ENCODE peak calls at places on chromosome 19, in six cellular contexts. One of them, this sample, is unnamed.

GRCh38 chr19:4474504-4475136 is 2.5 kb downstream of the HDGFL2 start:
- DNase-seq in CD8-positive, alpha-beta T cell: no peak
- DNase-seq in upper lobe of right lung: no peak
- DNase-seq in stomach: no peak
- DNase-seq in left ventricle myocardium inferior: no peak
- DNase-seq in BJ: peak; percentile 19
- DNase-seq in this sample: no peak

GRCh38 chr19:17205237-17206140 is 9.7 kb upstream of the USE1 start:
- DNase-seq in CD8-positive, alpha-beta T cell: peak; percentile 59
- DNase-seq in upper lobe of right lung: peak; percentile 86
- DNase-seq in stomach: peak; percentile 84
- DNase-seq in left ventricle myocardium inferior: peak; percentile 47
- DNase-seq in BJ: no peak
- DNase-seq in this sample: no peak

GRCh38 chr19:35811317-35812219 is 1.1 kb downstream of the PRODH2 start:
- DNase-seq in CD8-positive, alpha-beta T cell: no peak
- DNase-seq in upper lobe of right lung: no peak
- DNase-seq in stomach: no peak
- DNase-seq in left ventricle myocardium inferior: no peak
- DNase-seq in BJ: no peak
- DNase-seq in this sample: no peak

GRCh38 chr19:40623403-40624239 is 22.5 kb downstream of the LTBP4 start:
- DNase-seq in CD8-positive, alpha-beta T cell: no peak
- DNase-seq in upper lobe of right lung: peak; percentile 77
- DNase-seq in stomach: no peak
- DNase-seq in left ventricle myocardium inferior: no peak
- DNase-seq in BJ: no peak
- DNase-seq in this sample: peak; percentile 48

GRCh38 chr19:4456843-4457653 is 546 bp downstream of the UBXN6 start:
- DNase-seq in CD8-positive, alpha-beta T cell: peak; percentile 33
- DNase-seq in upper lobe of right lung: no peak
- DNase-seq in stomach: peak; percentile 41
- DNase-seq in left ventricle myocardium inferior: peak; percentile 51
- DNase-seq in BJ: no peak
- DNase-seq in this sample: no peak

GRCh38 chr19:13597625-13598024 is 91.3 kb upstream of the CACNA1A start:
- DNase-seq in CD8-positive, alpha-beta T cell: peak; percentile 42
- DNase-seq in upper lobe of right lung: no peak
- DNase-seq in stomach: peak; percentile 39
- DNase-seq in left ventricle myocardium inferior: no peak
- DNase-seq in BJ: no peak
- DNase-seq in this sample: no peak

GRCh38 chr19:56282809-56283208 is 10.3 kb downstream of the EDDM13 start:
- DNase-seq in CD8-positive, alpha-beta T cell: no peak
- DNase-seq in upper lobe of right lung: no peak
- DNase-seq in stomach: no peak
- DNase-seq in left ventricle myocardium inferior: no peak
- DNase-seq in BJ: no peak
- DNase-seq in this sample: no peak

GRCh38 chr19:44757057-44757734 is 8.7 kb downstream of the BCL3 start:
- DNase-seq in CD8-positive, alpha-beta T cell: no peak
- DNase-seq in upper lobe of right lung: peak; percentile 75
- DNase-seq in stomach: peak; percentile 28
- DNase-seq in left ventricle myocardium inferior: peak; percentile 81
- DNase-seq in BJ: no peak
- DNase-seq in this sample: no peak

GRCh38 chr19:18415177-18415867 is 3.9 kb upstream of the SSBP4 start:
- DNase-seq in CD8-positive, alpha-beta T cell: no peak
- DNase-seq in upper lobe of right lung: peak; percentile 83
- DNase-seq in stomach: no peak
- DNase-seq in left ventricle myocardium inferior: peak; percentile 81
- DNase-seq in BJ: no peak
- DNase-seq in this sample: no peak

GRCh38 chr19:21482863-21483276 is 22.5 kb upstream of the ZNF429 start:
- DNase-seq in CD8-positive, alpha-beta T cell: peak; percentile 68
- DNase-seq in upper lobe of right lung: peak; percentile 83
- DNase-seq in stomach: peak; percentile 63
- DNase-seq in left ventricle myocardium inferior: peak; percentile 63
- DNase-seq in BJ: no peak
- DNase-seq in this sample: peak; percentile 50

GRCh38 chr19:50330365-50331078 is 1.3 kb upstream of the KCNC3 start:
- DNase-seq in CD8-positive, alpha-beta T cell: peak; percentile 83
- DNase-seq in upper lobe of right lung: peak; percentile 95
- DNase-seq in stomach: peak; percentile 78
- DNase-seq in left ventricle myocardium inferior: peak; percentile 83
- DNase-seq in BJ: no peak
- DNase-seq in this sample: peak; percentile 92

GRCh38 chr19:46975011-46975917 is 44.4 kb upstream of the NPAS1 start:
- DNase-seq in CD8-positive, alpha-beta T cell: no peak
- DNase-seq in upper lobe of right lung: no peak
- DNase-seq in stomach: no peak
- DNase-seq in left ventricle myocardium inferior: no peak
- DNase-seq in BJ: no peak
- DNase-seq in this sample: no peak

GRCh38 chr19:5933391-5933998 is 19.4 kb downstream of the CAPS start:
- DNase-seq in CD8-positive, alpha-beta T cell: no peak
- DNase-seq in upper lobe of right lung: no peak
- DNase-seq in stomach: no peak
- DNase-seq in left ventricle myocardium inferior: no peak
- DNase-seq in BJ: no peak
- DNase-seq in this sample: no peak

GRCh38 chr19:42117076-42117475 is 15.2 kb downstream of the POU2F2 start:
- DNase-seq in CD8-positive, alpha-beta T cell: no peak
- DNase-seq in upper lobe of right lung: no peak
- DNase-seq in stomach: no peak
- DNase-seq in left ventricle myocardium inferior: no peak
- DNase-seq in BJ: no peak
- DNase-seq in this sample: no peak

GRCh38 chr19:45526143-45526542 is 18.9 kb downstream of the VASP start:
- DNase-seq in CD8-positive, alpha-beta T cell: no peak
- DNase-seq in upper lobe of right lung: peak; percentile 81
- DNase-seq in stomach: peak; percentile 70
- DNase-seq in left ventricle myocardium inferior: peak; percentile 61
- DNase-seq in BJ: no peak
- DNase-seq in this sample: no peak

GRCh38 chr19:45884682-45885555 is 1.0 kb downstream of the IRF2BP1 start:
- DNase-seq in CD8-positive, alpha-beta T cell: no peak
- DNase-seq in upper lobe of right lung: no peak
- DNase-seq in stomach: peak; percentile 31
- DNase-seq in left ventricle myocardium inferior: no peak
- DNase-seq in BJ: no peak
- DNase-seq in this sample: no peak

GRCh38 chr19:5850743-5851293 is 431 bp downstream of the FUT3 start:
- DNase-seq in CD8-positive, alpha-beta T cell: no peak
- DNase-seq in upper lobe of right lung: peak; percentile 87
- DNase-seq in stomach: peak; percentile 66
- DNase-seq in left ventricle myocardium inferior: no peak
- DNase-seq in BJ: peak; percentile 29
- DNase-seq in this sample: no peak

GRCh38 chr19:44741258-44741731 is 7.2 kb upstream of the BCL3 start:
- DNase-seq in CD8-positive, alpha-beta T cell: no peak
- DNase-seq in upper lobe of right lung: no peak
- DNase-seq in stomach: no peak
- DNase-seq in left ventricle myocardium inferior: no peak
- DNase-seq in BJ: no peak
- DNase-seq in this sample: no peak

GRCh38 chr19:55633866-55634265 is 6.9 kb upstream of the ZNF580 start:
- DNase-seq in CD8-positive, alpha-beta T cell: no peak
- DNase-seq in upper lobe of right lung: no peak
- DNase-seq in stomach: no peak
- DNase-seq in left ventricle myocardium inferior: no peak
- DNase-seq in BJ: no peak
- DNase-seq in this sample: no peak

GRCh38 chr19:42095814-42096230 is 19.9 kb downstream of the ZNF574 start:
- DNase-seq in CD8-positive, alpha-beta T cell: no peak
- DNase-seq in upper lobe of right lung: no peak
- DNase-seq in stomach: no peak
- DNase-seq in left ventricle myocardium inferior: no peak
- DNase-seq in BJ: no peak
- DNase-seq in this sample: no peak

GRCh38 chr19:36113895-36114762 is 546 bp downstream of the POLR2I start:
- DNase-seq in CD8-positive, alpha-beta T cell: peak; percentile 24
- DNase-seq in upper lobe of right lung: no peak
- DNase-seq in stomach: peak; percentile 40
- DNase-seq in left ventricle myocardium inferior: no peak
- DNase-seq in BJ: no peak
- DNase-seq in this sample: no peak

GRCh38 chr19:16920816-16921529 is 32.2 kb downstream of the F2RL3 start:
- DNase-seq in CD8-positive, alpha-beta T cell: no peak
- DNase-seq in upper lobe of right lung: no peak
- DNase-seq in stomach: no peak
- DNase-seq in left ventricle myocardium inferior: no peak
- DNase-seq in BJ: no peak
- DNase-seq in this sample: no peak

GRCh38 chr19:17488593-17489391 is 18.5 kb downstream of the SLC27A1 start:
- DNase-seq in CD8-positive, alpha-beta T cell: peak; percentile 79
- DNase-seq in upper lobe of right lung: peak; percentile 95
- DNase-seq in stomach: peak; percentile 92
- DNase-seq in left ventricle myocardium inferior: peak; percentile 59
- DNase-seq in BJ: no peak
- DNase-seq in this sample: peak; percentile 82

GRCh38 chr19:42090687-42091086 is 14.7 kb downstream of the ZNF574 start:
- DNase-seq in CD8-positive, alpha-beta T cell: no peak
- DNase-seq in upper lobe of right lung: no peak
- DNase-seq in stomach: no peak
- DNase-seq in left ventricle myocardium inferior: no peak
- DNase-seq in BJ: no peak
- DNase-seq in this sample: no peak

GRCh38 chr19:40398417-40399056 is 8.6 kb upstream of the HIPK4 start:
- DNase-seq in CD8-positive, alpha-beta T cell: peak; percentile 52
- DNase-seq in upper lobe of right lung: peak; percentile 84
- DNase-seq in stomach: peak; percentile 44
- DNase-seq in left ventricle myocardium inferior: peak; percentile 38
- DNase-seq in BJ: no peak
- DNase-seq in this sample: peak; percentile 47

GRCh38 chr19:46596008-46596407 is 5.1 kb upstream of the CALM3 start:
- DNase-seq in CD8-positive, alpha-beta T cell: no peak
- DNase-seq in upper lobe of right lung: no peak
- DNase-seq in stomach: no peak
- DNase-seq in left ventricle myocardium inferior: no peak
- DNase-seq in BJ: no peak
- DNase-seq in this sample: no peak

GRCh38 chr19:8935460-8935859 is 74.7 kb downstream of the MUC16 start:
- DNase-seq in CD8-positive, alpha-beta T cell: no peak
- DNase-seq in upper lobe of right lung: no peak
- DNase-seq in stomach: no peak
- DNase-seq in left ventricle myocardium inferior: no peak
- DNase-seq in BJ: no peak
- DNase-seq in this sample: no peak

GRCh38 chr19:45273532-45273877 is 22.4 kb downstream of the MARK4 start:
- DNase-seq in CD8-positive, alpha-beta T cell: no peak
- DNase-seq in upper lobe of right lung: no peak
- DNase-seq in stomach: no peak
- DNase-seq in left ventricle myocardium inferior: no peak
- DNase-seq in BJ: no peak
- DNase-seq in this sample: no peak

GRCh38 chr19:1756264-1756663 is 3.0 kb downstream of the ONECUT3 start:
- DNase-seq in CD8-positive, alpha-beta T cell: no peak
- DNase-seq in upper lobe of right lung: no peak
- DNase-seq in stomach: no peak
- DNase-seq in left ventricle myocardium inferior: no peak
- DNase-seq in BJ: no peak
- DNase-seq in this sample: no peak
- H3K4me3 ChIP-seq in CD8-positive, alpha-beta T cell: no peak overlapping the region
- H3K4me3 ChIP-seq in upper lobe of right lung: no peak overlapping the region
- H3K4me3 ChIP-seq in stomach: no peak overlapping the region
- H3K4me3 ChIP-seq in left ventricle myocardium inferior: no peak overlapping the region
- H3K4me3 ChIP-seq in BJ: no peak overlapping the region
- H3K4me3 ChIP-seq in this sample: no peak overlapping the region

GRCh38 chr19:38557205-38557799 is 60.5 kb downstream of the MAP4K1 start:
- DNase-seq in CD8-positive, alpha-beta T cell: peak; percentile 37
- DNase-seq in upper lobe of right lung: peak; percentile 72
- DNase-seq in stomach: peak; percentile 29
- DNase-seq in left ventricle myocardium inferior: no peak
- DNase-seq in BJ: no peak
- DNase-seq in this sample: peak; percentile 66

GRCh38 chr19:38555200-38555599 is 62.6 kb downstream of the MAP4K1 start:
- DNase-seq in CD8-positive, alpha-beta T cell: no peak
- DNase-seq in upper lobe of right lung: no peak
- DNase-seq in stomach: no peak
- DNase-seq in left ventricle myocardium inferior: no peak
- DNase-seq in BJ: no peak
- DNase-seq in this sample: no peak

GRCh38 chr19:38554676-38555141 is 63.0 kb downstream of the MAP4K1 start:
- DNase-seq in CD8-positive, alpha-beta T cell: no peak
- DNase-seq in upper lobe of right lung: no peak
- DNase-seq in stomach: no peak
- DNase-seq in left ventricle myocardium inferior: no peak
- DNase-seq in BJ: no peak
- DNase-seq in this sample: peak; percentile 57

GRCh38 chr19:38559428-38560401 is 58.0 kb downstream of the MAP4K1 start:
- DNase-seq in CD8-positive, alpha-beta T cell: peak; percentile 21
- DNase-seq in upper lobe of right lung: no peak
- DNase-seq in stomach: no peak
- DNase-seq in left ventricle myocardium inferior: no peak
- DNase-seq in BJ: no peak
- DNase-seq in this sample: peak; percentile 84

DNA sequence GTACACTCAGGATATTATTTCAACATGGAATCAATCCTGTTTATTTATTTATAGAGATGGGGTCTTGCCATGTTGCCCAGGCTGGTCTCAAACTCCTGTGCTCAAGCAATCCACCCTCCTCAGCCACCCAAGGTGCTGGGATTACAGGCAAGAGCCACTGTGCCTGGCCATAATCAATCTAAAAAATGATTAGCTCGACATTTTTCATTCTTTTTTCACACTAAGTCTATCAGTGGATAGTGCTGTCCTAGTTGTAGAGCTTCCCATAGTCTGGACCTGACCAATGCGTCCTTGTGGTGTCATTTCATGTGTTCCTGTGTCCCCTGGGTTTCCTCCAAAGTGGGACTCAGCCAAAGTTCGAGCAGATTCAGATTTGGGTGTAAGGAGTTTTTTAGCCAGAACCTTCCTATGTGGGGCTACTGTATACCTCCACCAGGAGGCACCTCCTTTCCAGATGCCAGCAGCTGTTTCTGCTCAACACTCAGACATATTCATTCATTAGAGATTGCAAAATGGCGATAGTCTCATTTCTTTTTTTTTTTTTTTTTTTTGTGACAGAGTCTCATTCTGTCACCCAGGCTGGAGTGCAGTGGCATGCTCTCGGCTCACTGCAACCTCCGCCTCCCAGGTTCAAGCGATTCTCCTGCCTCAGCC is 61.1 kb downstream of the MAP4K1 start:
- DNase-seq in CD8-positive, alpha-beta T cell: no peak
- DNase-seq in upper lobe of right lung: no peak
- DNase-seq in stomach: no peak
- DNase-seq in left ventricle myocardium inferior: no peak
- DNase-seq in BJ: no peak
- DNase-seq in this sample: peak; percentile 59
- TF ChIP-seq CTCF in CD8-positive, alpha-beta T cell: no peak
- TF ChIP-seq CTCF in upper lobe of right lung: no peak
- TF ChIP-seq CTCF in stomach: no peak
- TF ChIP-seq CTCF in left ventricle myocardium inferior: no peak
- TF ChIP-seq CTCF in BJ: no peak
- TF ChIP-seq CTCF in this sample: peak; percentile 66

GRCh38 chr19:12364391-12365093 is 941 bp downstream of the ZNF442 start:
- DNase-seq in CD8-positive, alpha-beta T cell: peak; percentile 11
- DNase-seq in upper lobe of right lung: peak; percentile 68
- DNase-seq in stomach: no peak
- DNase-seq in left ventricle myocardium inferior: peak; percentile 15
- DNase-seq in BJ: no peak
- DNase-seq in this sample: peak; percentile 18
- H3K4me3 ChIP-seq in CD8-positive, alpha-beta T cell: peak overlapping the region; percentile 64
- H3K4me3 ChIP-seq in upper lobe of right lung: peak overlapping the region; percentile 88
- H3K4me3 ChIP-seq in stomach: peak overlapping the region; percentile 89
- H3K4me3 ChIP-seq in left ventricle myocardium inferior: peak overlapping the region; percentile 97
- H3K4me3 ChIP-seq in BJ: peak overlapping the region; percentile 74
- H3K4me3 ChIP-seq in this sample: peak overlapping the region; percentile 83

GRCh38 chr19:19425170-19425875 is 19.8 kb downstream of the GATAD2A start:
- DNase-seq in CD8-positive, alpha-beta T cell: no peak
- DNase-seq in upper lobe of right lung: no peak
- DNase-seq in stomach: no peak
- DNase-seq in left ventricle myocardium inferior: no peak
- DNase-seq in BJ: no peak
- DNase-seq in this sample: no peak
- TF ChIP-seq CTCF in CD8-positive, alpha-beta T cell: no peak
- TF ChIP-seq CTCF in upper lobe of right lung: no peak
- TF ChIP-seq CTCF in stomach: no peak
- TF ChIP-seq CTCF in left ventricle myocardium inferior: no peak
- TF ChIP-seq CTCF in BJ: no peak
- TF ChIP-seq CTCF in this sample: no peak